ENCODE peak calls at places on chromosomes 7 and 10, in six cellular contexts. I is IMR-90; H is stimulated activated memory B cell treated with anti-CD40 and anti-IgM and Interleukin-4, amounts not matched to agents 10 μg/mL and 1 μg/mL and 100 μg/mL, for 72 hours; N is lower lobe of right lung; X is mucosa of descending colon; J is stimulated activated naive CD8-positive, alpha-beta T cell treated with anti-CD3 and anti-CD28 coated beads, Interleukin-15, amount 100 ng/mL, for 72 hours. S is an unnamed sample.

GRCh38 chr7:152956006-152956405 is 196.5 kb downstream of the ACTR3B start:
- ATAC-seq in I (no peak), H (no peak), N (no peak), X (no peak), J (no peak), S (no peak)

GRCh38 chr7:44912775-44913347 is 27.5 kb upstream of the PURB start:
- ATAC-seq in I (no peak), H (no peak), N (no peak), X (no peak), J (no peak), S (peak; percentile 57)

GRCh38 chr10:72794260-72794659 is 99.3 kb upstream of the OIT3 start:
- ATAC-seq in I (peak; percentile 48), H (no peak), N (no peak), X (no peak), J (no peak), S (no peak)

GRCh38 chr10:44234471-44234850 is 150.4 kb downstream of the CXCL12 start:
- ATAC-seq in I (no peak), H (no peak), N (peak; percentile 23), X (no peak), J (no peak), S (no peak)

GRCh38 chr10:117159390-117159789 is 21.3 kb upstream of the VAX1 start:
- ATAC-seq in I (no peak), H (no peak), N (no peak), X (no peak), J (no peak), S (no peak)

GRCh38 chr10:100037758-100038315 is 28.1 kb upstream of the DNMBP start:
- ATAC-seq in I (no peak), H (no peak), N (no peak), X (peak; percentile 84), J (no peak), S (peak; percentile 57)

GRCh38 chr10:3757638-3758490 is 27.1 kb downstream of the KLF6 start:
- ATAC-seq in I (no peak), H (peak; percentile 87), N (no peak), X (peak; percentile 66), J (peak; percentile 90), S (peak; percentile 68)

GRCh38 chr10:47361293-47361692 is 13.1 kb downstream of the RBP3 start:
- ATAC-seq in I (peak; percentile 67), H (no peak), N (peak; percentile 43), X (peak; percentile 35), J (no peak), S (peak; percentile 34)

GRCh38 chr7:50314778-50315177 is 10.3 kb downstream of the IKZF1 start:
- ATAC-seq in I (no peak), H (no peak), N (no peak), X (no peak), J (no peak), S (no peak)

GRCh38 chr10:119478111-119479047 is 64.1 kb downstream of the RGS10 start:
- ATAC-seq in I (no peak), H (peak; percentile 98), N (no peak), X (peak; percentile 72), J (peak; percentile 98), S (peak; percentile 59)

GRCh38 chr10:50577681-50578350 is 45.9 kb downstream of the SGMS1 start:
- ATAC-seq in I (peak; percentile 83), H (peak; percentile 47), N (peak; percentile 70), X (peak; percentile 84), J (no peak), S (no peak)

GRCh38 chr10:90224791-90225566 is 523.6 kb downstream of the KIF20B start:
- ATAC-seq in I (no peak), H (no peak), N (no peak), X (no peak), J (no peak), S (no peak)

GRCh38 chr7:33334349-33334748 is 205.0 kb downstream of the BBS9 start:
- ATAC-seq in I (no peak), H (no peak), N (no peak), X (no peak), J (no peak), S (no peak)

GRCh38 chr10:95487994-95488393 is 73.2 kb downstream of the SORBS1 start:
- ATAC-seq in I (no peak), H (no peak), N (no peak), X (no peak), J (no peak), S (no peak)

GRCh38 chr7:100801833-100802568 is 25.3 kb downstream of the EPHB4 start:
- ATAC-seq in I (peak; percentile 76), H (no peak), N (peak; percentile 81), X (peak; percentile 81), J (no peak), S (peak; percentile 73)

GRCh38 chr7:141217938-141218337 is 144.1 kb downstream of the TMEM178B start:
- ATAC-seq in I (no peak), H (no peak), N (no peak), X (no peak), J (peak; percentile 11), S (no peak)

GRCh38 chr10:22752272-22752671 is 37.9 kb upstream of the PIP4K2A start:
- ATAC-seq in I (no peak), H (no peak), N (no peak), X (no peak), J (no peak), S (no peak)

GRCh38 chr10:15588635-15589081 is 131.1 kb downstream of the ITGA8 start:
- ATAC-seq in I (peak; percentile 40), H (no peak), N (no peak), X (no peak), J (no peak), S (no peak)

GRCh38 chr10:108049668-108050067 is 885.2 kb upstream of the SORCS1 start:
- ATAC-seq in I (no peak), H (no peak), N (no peak), X (no peak), J (no peak), S (no peak)

GRCh38 chr7:105866124-105866801 is 10.1 kb downstream of the ATXN7L1 start:
- ATAC-seq in I (no peak), H (no peak), N (peak; percentile 74), X (no peak), J (no peak), S (no peak)

GRCh38 chr7:51995780-51996179 is 679.2 kb upstream of the COBL start:
- ATAC-seq in I (no peak), H (peak; percentile 34), N (no peak), X (no peak), J (no peak), S (no peak)

GRCh38 chr10:132972149-132972985 is 30.0 kb upstream of the CFAP46 start:
- ATAC-seq in I (no peak), H (no peak), N (no peak), X (no peak), J (no peak), S (no peak)

GRCh38 chr7:70092314-70093303 is 494.3 kb downstream of the AUTS2 start:
- ATAC-seq in I (no peak), H (no peak), N (no peak), X (no peak), J (no peak), S (no peak)

GRCh38 chr7:31776616-31777015 is 89.6 kb downstream of the PPP1R17 start:
- ATAC-seq in I (peak; percentile 91), H (no peak), N (no peak), X (no peak), J (no peak), S (no peak)

GRCh38 chr7:91196058-91196457 is 68.2 kb upstream of the FZD1 start:
- ATAC-seq in I (no peak), H (no peak), N (peak; percentile 51), X (no peak), J (no peak), S (no peak)

GRCh38 chr7:72030994-72031667 is 381.0 kb downstream of the CALN1 start:
- ATAC-seq in I (no peak), H (no peak), N (no peak), X (no peak), J (no peak), S (no peak)